ENCODE peak calls at places on chromosomes 2 and 18, in eight cellular contexts. F, G, B, O, X, J, M and Q are unnamed samples.

GRCh38 chr2:238920601-238921001 is 72.7 kb downstream of the TWIST2 start:
- DNase-seq in B (no peak), O (no peak), M (no peak), F (no peak), J (no peak), G (no peak), X (no peak), Q (no peak)

GRCh38 chr2:48043746-48044145 is 137.4 kb upstream of the FBXO11 start:
- DNase-seq in B (no peak), J (peak; percentile 6), M (no peak), G (no peak), F (no peak), O (no peak), X (no peak), Q (no peak)

GRCh38 chr2:205034034-205034433 is 488.8 kb downstream of the PARD3B start:
- DNase-seq in F (no peak), M (no peak), J (no peak), B (no peak), X (no peak), G (no peak), O (no peak), Q (no peak)

GRCh38 chr2:7448578-7449264 is 531.5 kb downstream of the RNF144A start:
- DNase-seq in X (no peak), O (no peak), B (no peak), J (no peak), F (no peak), G (no peak), M (no peak), Q (no peak)

GRCh38 chr2:13230221-13230620 is 513.5 kb downstream of the TRIB2 start:
- DNase-seq in M (no peak), G (no peak), X (no peak), F (no peak), B (no peak), J (peak; percentile 24), O (no peak), Q (no peak)

GRCh38 chr2:177465400-177466138 is 73.0 kb downstream of the AGPS start:
- DNase-seq in F (no peak), O (no peak), M (no peak), G (no peak), X (no peak), J (no peak), B (no peak), Q (no peak)

GRCh38 chr2:210370562-210370961 is 55.6 kb upstream of the MYL1 start:
- DNase-seq in F (no peak), J (no peak), G (no peak), O (no peak), X (no peak), B (no peak), M (no peak), Q (no peak)

GRCh38 chr18:10149768-10150556 is 236.1 kb downstream of the VAPA start:
- DNase-seq in M (no peak), F (no peak), B (no peak), X (no peak), J (no peak), G (no peak), O (no peak), Q (no peak)

GRCh38 chr2:30862054-30862651 is 54.9 kb upstream of the CAPN13 start:
- DNase-seq in X (peak; percentile 80), G (peak; percentile 85), F (peak; percentile 11), O (peak; percentile 28), J (peak; percentile 76), B (peak; percentile 55), M (peak; percentile 59), Q (peak; percentile 25)

GRCh38 chr2:39542523-39542922 is 105.4 kb upstream of the MAP4K3 start:
- DNase-seq in B (no peak), F (no peak), G (no peak), O (no peak), M (no peak), J (no peak), X (no peak), Q (no peak)

GRCh38 chr18:8400193-8400752 is 209.0 kb upstream of the RAB12 start:
- DNase-seq in J (no peak), B (no peak), F (no peak), O (no peak), M (no peak), X (no peak), G (no peak), Q (no peak)

GRCh38 chr2:88654714-88655113 is 27.4 kb upstream of the EIF2AK3 start:
- DNase-seq in J (peak; percentile 69), X (no peak), B (no peak), G (no peak), O (no peak), F (no peak), M (no peak), Q (no peak)

GRCh38 chr2:9799011-9799596 is 44.2 kb upstream of the TAF1B start:
- DNase-seq in O (no peak), G (no peak), B (no peak), M (no peak), J (no peak), F (no peak), X (no peak), Q (no peak)

GRCh38 chr2:7418343-7418742 is 501.1 kb downstream of the RNF144A start:
- DNase-seq in O (peak; percentile 24), B (no peak), F (no peak), J (no peak), M (no peak), G (no peak), X (no peak), Q (no peak)

GRCh38 chr2:25281581-25281980 is 60.1 kb downstream of the DNMT3A start:
- DNase-seq in M (no peak), B (no peak), O (no peak), X (no peak), J (no peak), G (no peak), F (no peak), Q (no peak)

GRCh38 chr18:9661564-9661963 is 46.5 kb upstream of the RAB31 start:
- DNase-seq in B (no peak), F (no peak), M (no peak), O (no peak), G (no peak), J (no peak), X (no peak), Q (no peak)

GRCh38 chr2:74849228-74849892 is 15.4 kb downstream of the HK2 start:
- DNase-seq in J (no peak), G (peak; percentile 63), O (no peak), B (no peak), X (peak; percentile 89), M (peak; percentile 76), F (peak; percentile 92), Q (peak; percentile 38)
- H3K4me3 ChIP-seq in J (no peak overlapping the region), G (no peak overlapping the region), O (no peak overlapping the region), B (no peak overlapping the region), X (peak overlapping the region; percentile 59), M (peak overlapping the region; percentile 19), F (peak overlapping the region; percentile 1), Q (peak overlapping the region; percentile 6)

DNA sequence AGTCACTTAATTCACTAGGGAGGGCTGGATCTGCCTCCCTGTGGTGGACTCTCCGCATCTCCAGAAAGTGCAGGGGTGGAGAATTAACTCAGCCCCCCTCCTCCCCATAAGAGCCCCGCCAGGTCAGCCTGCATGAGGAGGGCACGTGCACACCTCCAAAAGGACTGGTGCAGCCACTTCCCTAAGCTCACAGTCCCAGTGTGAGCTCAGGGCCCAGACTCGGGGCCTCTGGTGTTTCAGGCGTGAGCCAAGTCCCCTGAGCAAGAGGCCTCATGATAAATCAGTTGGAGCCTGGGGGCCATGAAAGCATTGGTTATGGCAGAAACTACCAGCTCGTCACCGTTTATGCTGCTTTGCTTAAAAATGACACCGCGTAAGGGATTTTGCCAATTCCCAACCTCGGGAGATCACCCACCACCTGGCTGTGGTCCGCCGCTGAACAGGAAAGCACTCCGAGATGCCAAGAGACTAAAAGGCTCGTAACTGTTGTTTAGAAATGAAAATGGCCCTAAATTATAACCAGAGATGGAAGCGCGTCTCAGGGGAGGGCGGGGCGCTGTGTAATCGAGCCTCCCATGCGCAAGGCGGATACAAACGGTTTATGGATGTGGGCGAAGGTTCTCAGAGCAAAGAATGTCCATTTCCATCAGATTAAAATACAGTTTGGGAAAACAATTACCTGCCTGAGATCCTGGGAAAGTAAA is 141.6 kb downstream of the BCL2 start:
- DNase-seq in X (no peak), G (peak; percentile 88), B (no peak), M (no peak), F (no peak), O (no peak), J (no peak), Q (no peak)
- H3K4me3 ChIP-seq in X (no peak overlapping the region), G (no peak overlapping the region), B (no peak overlapping the region), M (no peak overlapping the region), F (no peak overlapping the region), O (peak overlapping the region; percentile 19), J (no peak overlapping the region), Q (no peak overlapping the region)

GRCh38 chr2:240519396-240520142 is 38.2 kb downstream of the ANKMY1 start:
- DNase-seq in J (peak; percentile 29), G (no peak), X (no peak), M (no peak), B (no peak), O (no peak), F (no peak), Q (no peak)

GRCh38 chr2:240518981-240519380 is 38.8 kb downstream of the ANKMY1 start:
- DNase-seq in X (no peak), J (no peak), G (no peak), B (no peak), O (no peak), F (no peak), M (no peak), Q (no peak)

GRCh38 chr2:240522406-240522805 is 35.4 kb downstream of the ANKMY1 start:
- DNase-seq in X (no peak), M (no peak), G (no peak), O (no peak), F (no peak), J (no peak), B (no peak), Q (no peak)

GRCh38 chr2:240520974-240521350 is 36.8 kb downstream of the ANKMY1 start:
- DNase-seq in F (no peak), O (no peak), G (no peak), B (no peak), M (no peak), J (no peak), X (no peak), Q (no peak)

DNA sequence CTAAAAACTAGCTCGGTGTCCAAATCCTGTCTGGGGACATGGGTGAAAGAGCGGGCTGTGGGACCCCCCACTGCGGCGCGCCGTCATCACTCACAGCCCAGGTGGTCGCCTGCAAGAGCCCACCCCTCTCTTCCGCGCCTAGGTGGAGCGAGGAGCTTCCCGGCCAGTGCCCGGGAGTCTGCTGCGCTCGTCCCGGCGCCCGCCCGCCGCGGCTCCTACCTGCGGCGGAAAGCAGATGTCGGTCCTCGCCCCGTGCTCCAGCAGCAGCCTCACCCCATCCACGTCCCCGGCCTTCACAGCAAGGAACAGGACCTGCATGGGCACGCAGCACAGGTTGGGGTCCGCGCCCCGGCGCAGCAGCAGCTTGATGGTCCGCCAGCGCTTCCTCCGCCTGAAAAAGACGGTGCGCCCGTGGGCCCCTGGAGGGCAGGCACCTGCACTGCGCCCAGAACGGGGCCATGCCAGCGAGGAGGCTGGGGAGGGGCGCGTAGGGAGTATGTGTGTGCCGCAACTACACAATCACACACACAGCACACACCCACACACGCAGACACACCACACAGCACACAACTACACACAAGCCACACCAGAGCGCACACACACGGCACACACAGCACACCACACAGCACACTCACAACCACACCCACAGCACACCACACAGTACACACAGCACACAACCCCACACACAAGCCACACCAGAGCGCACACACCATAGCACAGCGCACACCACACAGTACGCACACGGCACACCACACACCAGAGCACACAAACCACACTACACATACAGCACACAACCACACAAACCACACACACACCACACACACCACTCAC is 37.4 kb downstream of the ANKMY1 start:
- DNase-seq in G (no peak), B (no peak), M (no peak), J (no peak), X (no peak), O (no peak), F (no peak), Q (no peak)
- H3K4me3 ChIP-seq in G (no peak overlapping the region), B (no peak overlapping the region), M (no peak overlapping the region), J (no peak overlapping the region), X (no peak overlapping the region), O (no peak overlapping the region), F (no peak overlapping the region), Q (no peak overlapping the region)

GRCh38 chr2:29051730-29052129 is 22.6 kb downstream of the PCARE start:
- DNase-seq in O (no peak), F (no peak), J (no peak), B (no peak), G (no peak), X (no peak), M (no peak), Q (no peak)
- H3K4me3 ChIP-seq in O (no peak overlapping the region), F (no peak overlapping the region), J (no peak overlapping the region), B (no peak overlapping the region), G (no peak overlapping the region), X (no peak overlapping the region), M (no peak overlapping the region), Q (no peak overlapping the region)